ENCODE peak calls at places on chromosomes 11 and 22, in six cellular contexts. L, V, S, H, U and Z are unnamed samples.

GRCh38 chr11:27722945-27723344 is 22.7 kb upstream of the BDNF start:
- DNase-seq in V (no peak), S (no peak), L (peak), H (peak), U (no peak), Z (no peak)

GRCh38 chr11:122706261-122706660 is 50.7 kb downstream of the UBASH3B start:
- DNase-seq in L (peak), S (peak), U (no peak), V (no peak), H (peak), Z (no peak)

GRCh38 chr11:125773516-125773915 is 5.1 kb downstream of the PATE2 start:
- DNase-seq in V (no peak), S (no peak), U (no peak), L (no peak), H (peak), Z (peak)

GRCh38 chr22:44361391-44362126 is 48.8 kb upstream of the SHISAL1 start:
- DNase-seq in H (no peak), U (no peak), S (peak), L (no peak), V (no peak), Z (peak)

GRCh38 chr11:1770528-1770927 is 6.8 kb upstream of the CTSD start:
- DNase-seq in H (no peak), S (no peak), L (no peak), V (no peak), U (no peak), Z (no peak)

GRCh38 chr11:113874920-113875413 is 405 bp downstream of the USP28 start:
- DNase-seq in S (no peak), U (peak), V (peak), L (peak), H (no peak), Z (no peak)

GRCh38 chr11:43523632-43524031 is 156.9 kb upstream of the HSD17B12 start:
- DNase-seq in L (no peak), U (no peak), H (no peak), V (no peak), S (no peak), Z (no peak)

GRCh38 chr22:32237905-32238304 is 17.2 kb downstream of the SLC5A4 start:
- DNase-seq in L (no peak), H (no peak), V (no peak), U (no peak), S (no peak), Z (no peak)

GRCh38 chr22:21937821-21938070 is 14.9 kb downstream of the PPM1F start:
- DNase-seq in U (no peak), L (no peak), S (no peak), H (peak), V (no peak), Z (peak)
- H3K4me3 ChIP-seq in U (peak), L (no peak), S (peak), H (peak), V (no peak), Z (no peak)

GRCh38 chr11:46332093-46332567 is 15.1 kb upstream of the DGKZ start:
- DNase-seq in S (no peak), U (no peak), L (no peak), V (no peak), H (no peak), Z (no peak)
- H3K4me3 ChIP-seq in S (no peak), U (no peak), L (no peak), V (peak), H (no peak), Z (no peak)

GRCh38 chr11:119363081-119363861 is 16.8 kb upstream of the MFRP start:
- DNase-seq in L (no peak), H (no peak), S (no peak), V (no peak), U (no peak), Z (no peak)
- H3K4me3 ChIP-seq in L (no peak), H (no peak), S (peak), V (peak), U (no peak), Z (no peak)

GRCh38 chr11:70076461-70076931 is 1.6 kb upstream of the ANO1 start:
- DNase-seq in V (no peak), S (no peak), H (no peak), L (no peak), U (no peak), Z (no peak)

GRCh38 chr11:70078796-70079616 is 889 bp downstream of the ANO1 start:
- DNase-seq in L (no peak), S (no peak), V (no peak), U (no peak), H (no peak), Z (no peak)

GRCh38 chr11:70075836-70076235 is 2.3 kb upstream of the ANO1 start:
- DNase-seq in L (no peak), S (no peak), V (no peak), U (no peak), H (no peak), Z (no peak)

GRCh38 chr11:70078095-70078795 is at the start of gene ANO1:
- DNase-seq in S (no peak), V (peak), U (no peak), L (no peak), H (no peak), Z (peak)

GRCh38 chr11:70077411-70078094 is 564 bp upstream of the ANO1 start:
- DNase-seq in S (no peak), U (no peak), V (no peak), H (no peak), L (no peak), Z (no peak)
- H3K4me3 ChIP-seq in S (peak), U (no peak), V (no peak), H (no peak), L (no peak), Z (no peak)

GRCh38 chr22:27247691-27248434 is 553.7 kb downstream of the MN1 start:
- DNase-seq in L (no peak), U (peak), H (peak), V (no peak), S (no peak), Z (no peak)
- H3K4me3 ChIP-seq in L (no peak), U (no peak), H (no peak), V (no peak), S (no peak), Z (no peak)

GRCh38 chr11:47589103-47589502 is 2.6 kb downstream of the FAM180B start:
- DNase-seq in H (no peak), U (no peak), V (no peak), L (no peak), S (no peak), Z (no peak)

GRCh38 chr11:47589504-47590025 is 3.1 kb downstream of the FAM180B start:
- DNase-seq in U (no peak), L (no peak), V (no peak), S (no peak), H (no peak), Z (no peak)

GRCh38 chr11:47592276-47592675 is 1.9 kb downstream of the C1QTNF4 start:
- DNase-seq in V (no peak), S (no peak), L (no peak), U (no peak), H (no peak), Z (no peak)

GRCh38 chr11:47591764-47592163 is 2.4 kb downstream of the C1QTNF4 start:
- DNase-seq in V (no peak), L (no peak), S (no peak), H (no peak), U (no peak), Z (no peak)

DNA sequence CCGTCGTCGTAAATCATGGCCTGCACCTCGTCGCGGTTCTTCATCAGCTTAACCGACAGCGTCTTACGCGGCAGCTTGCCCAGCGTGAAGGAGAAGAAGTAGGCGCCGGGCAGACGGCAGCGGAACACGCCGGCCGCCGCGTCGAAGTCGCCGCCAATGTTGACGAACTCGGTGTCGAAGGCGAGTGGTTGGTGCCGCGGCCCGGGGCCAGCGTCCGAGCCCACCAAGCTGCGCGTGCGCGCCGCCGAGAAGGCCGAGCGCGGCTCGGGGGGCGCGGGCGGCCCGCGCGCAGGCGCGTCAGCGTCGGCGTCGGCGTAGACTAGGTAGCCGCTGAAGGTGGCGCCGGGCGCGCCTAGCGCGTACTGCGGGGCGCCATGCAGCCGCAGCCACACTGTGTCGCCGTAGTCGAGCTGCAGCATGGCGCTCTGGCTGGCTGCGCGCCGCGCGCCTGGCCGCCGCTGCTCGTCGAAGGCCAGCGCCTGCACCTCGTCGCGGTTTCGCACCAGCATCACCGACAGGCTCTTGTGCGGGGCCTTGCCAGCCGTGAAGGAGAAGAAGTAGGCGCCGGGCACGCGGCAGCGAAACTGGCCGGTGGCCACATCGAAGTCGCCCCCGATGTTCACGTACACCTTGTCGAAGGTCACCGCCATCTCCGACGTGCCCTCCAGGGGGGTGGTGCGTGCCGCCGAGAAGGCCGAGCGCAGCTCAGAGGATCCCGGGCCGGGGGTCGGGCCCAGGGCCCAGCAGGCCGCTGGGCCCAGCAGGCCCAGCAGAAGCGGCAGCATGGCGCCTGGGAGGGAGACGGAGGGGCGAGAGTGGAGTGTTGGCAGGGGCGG is 3.8 kb downstream of the FAM180B start:
- DNase-seq in V (no peak), U (no peak), H (no peak), S (no peak), L (peak), Z (no peak)
- H3K4me3 ChIP-seq in V (no peak), U (no peak), H (no peak), S (no peak), L (peak), Z (peak)

GRCh38 chr11:105042178-105042577 is 3.0 kb downstream of the CARD16 start:
- DNase-seq in S (no peak), U (no peak), V (no peak), H (no peak), L (no peak), Z (no peak)
- H3K4me3 ChIP-seq in S (no peak), U (peak), V (no peak), H (no peak), L (no peak), Z (no peak)